ENCODE peak calls at places on chromosomes 11 and 22, in seven cellular contexts. V is K562, T is heart left ventricle, Y is cardiac fibroblast, K is pancreas, B is fibroblast of lung, S is psoas muscle. N is an unnamed sample.

GRCh38 chr11:12792590-12792989 is 118.4 kb downstream of the TEAD1 start:
- DNase-seq in K (no peak), V (no peak), T (no peak), Y (peak; percentile 88), S (no peak), B (peak; percentile 75), N (no peak)

GRCh38 chr11:16960250-16960649 is 54.0 kb downstream of the PLEKHA7 start:
- DNase-seq in Y (no peak), S (no peak), K (no peak), B (no peak), V (no peak), T (no peak), N (no peak)

GRCh38 chr11:94469416-94469815 is 24.2 kb downstream of the MRE11 start:
- DNase-seq in Y (no peak), B (no peak), V (no peak), T (no peak), K (no peak), S (no peak), N (no peak)

GRCh38 chr22:36544107-36544620 is 15.2 kb upstream of the EIF3D start:
- DNase-seq in B (peak; percentile 70), Y (peak; percentile 30), V (no peak), S (no peak), T (no peak), K (no peak), N (no peak)

GRCh38 chr11:28383471-28383870 is 275.3 kb downstream of the METTL15 start:
- DNase-seq in S (no peak), K (no peak), B (peak; percentile 73), Y (no peak), V (no peak), T (no peak), N (no peak)

GRCh38 chr11:58494096-58494495 is 13.8 kb downstream of the OR5B21 start:
- DNase-seq in T (no peak), K (no peak), V (no peak), Y (no peak), B (peak; percentile 17), S (no peak), N (no peak)

GRCh38 chr22:28019360-28019759 is 100.3 kb upstream of the PITPNB start:
- DNase-seq in S (peak; percentile 93), Y (no peak), K (peak; percentile 1), V (no peak), B (peak; percentile 29), T (no peak), N (no peak)

GRCh38 chr11:66694732-66695207 is 17.1 kb upstream of the RBM4B start:
- DNase-seq in V (peak; percentile 84), K (peak; percentile 90), T (peak; percentile 82), Y (peak; percentile 98), S (peak; percentile 91), B (peak; percentile 97), N (peak; percentile 80)

GRCh38 chr11:69089258-69089657 is 40.5 kb downstream of the TPCN2 start:
- DNase-seq in Y (peak; percentile 77), K (peak; percentile 86), B (peak; percentile 79), T (peak; percentile 50), S (peak; percentile 79), V (no peak), N (no peak)

GRCh38 chr11:74024630-74025029 is 15.7 kb upstream of the UCP3 start:
- DNase-seq in Y (peak; percentile 93), K (no peak), S (peak; percentile 81), B (peak; percentile 73), V (no peak), T (no peak), N (no peak)

GRCh38 chr11:46537851-46538295 is 56.0 kb downstream of the AMBRA1 start:
- DNase-seq in K (peak; percentile 51), Y (peak; percentile 83), S (peak; percentile 71), V (peak; percentile 79), B (peak; percentile 63), T (peak; percentile 59), N (peak; percentile 42)

GRCh38 chr11:66607126-66607834 is 9.2 kb upstream of the RBM14 start:
- DNase-seq in S (peak; percentile 83), Y (peak; percentile 90), K (peak; percentile 73), V (no peak), T (peak; percentile 58), B (peak; percentile 78), N (no peak)

GRCh38 chr11:80320765-80321164 is 879.9 kb upstream of the TENM4 start:
- DNase-seq in T (no peak), K (no peak), S (no peak), B (no peak), V (no peak), Y (no peak), N (no peak)

GRCh38 chr11:62854825-62855570 is 15.6 kb upstream of the WDR74 start:
- DNase-seq in T (no peak), S (no peak), Y (no peak), K (no peak), B (no peak), V (peak; percentile 17), N (no peak)

GRCh38 chr11:128685383-128686044 is 8.4 kb upstream of the FLI1 start:
- DNase-seq in K (no peak), B (no peak), T (no peak), S (no peak), Y (peak; percentile 39), V (no peak), N (no peak)

GRCh38 chr22:46935506-46936377 is 173.3 kb downstream of the TBC1D22A start:
- DNase-seq in S (no peak), K (peak; percentile 10), Y (no peak), T (no peak), B (no peak), V (peak; percentile 22), N (no peak)

GRCh38 chr11:109696191-109696897 is 274.4 kb downstream of the C11orf87 start:
- DNase-seq in S (no peak), V (no peak), B (peak; percentile 48), K (no peak), T (no peak), Y (peak; percentile 5), N (no peak)

GRCh38 chr22:38724926-38725571 is 19.3 kb downstream of the GTPBP1 start:
- DNase-seq in Y (peak; percentile 54), V (no peak), B (no peak), K (no peak), S (peak; percentile 23), T (no peak), N (no peak)

GRCh38 chr11:99814021-99814420 is 793.3 kb downstream of the CNTN5 start:
- DNase-seq in B (no peak), T (no peak), V (no peak), K (no peak), Y (no peak), S (no peak), N (no peak)

DNA sequence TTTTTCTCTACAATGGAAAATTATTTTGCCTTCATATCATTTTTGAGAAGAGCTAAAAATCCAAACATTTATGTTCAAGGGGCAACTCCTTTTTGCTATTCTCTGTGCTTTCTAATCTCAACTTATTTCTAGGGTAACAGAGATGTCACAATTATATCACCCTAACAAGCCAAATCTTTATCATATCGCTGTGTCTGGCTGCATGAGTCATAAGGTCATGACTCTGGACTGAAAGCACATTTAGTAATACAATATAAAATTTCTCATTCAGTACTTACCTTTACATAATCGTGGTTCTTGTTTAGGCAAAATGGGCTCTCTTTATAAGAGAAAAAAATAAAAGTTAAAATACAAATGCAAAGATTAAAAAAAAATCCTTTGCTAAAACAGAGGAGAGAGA is 326.0 kb downstream of the CASP12 start:
- DNase-seq in T (no peak), K (no peak), Y (no peak), S (no peak), B (peak; percentile 17), V (no peak), N (no peak)
- TF ChIP-seq CTCF in T (no peak), K (no peak), Y (no peak), S (no peak), B (no peak), V (no peak), N (no peak)

GRCh38 chr11:127255239-127255638 is 254.7 kb upstream of the KIRREL3 start:
- DNase-seq in T (no peak), S (no peak), K (no peak), Y (no peak), V (no peak), B (no peak), N (no peak)

DNA sequence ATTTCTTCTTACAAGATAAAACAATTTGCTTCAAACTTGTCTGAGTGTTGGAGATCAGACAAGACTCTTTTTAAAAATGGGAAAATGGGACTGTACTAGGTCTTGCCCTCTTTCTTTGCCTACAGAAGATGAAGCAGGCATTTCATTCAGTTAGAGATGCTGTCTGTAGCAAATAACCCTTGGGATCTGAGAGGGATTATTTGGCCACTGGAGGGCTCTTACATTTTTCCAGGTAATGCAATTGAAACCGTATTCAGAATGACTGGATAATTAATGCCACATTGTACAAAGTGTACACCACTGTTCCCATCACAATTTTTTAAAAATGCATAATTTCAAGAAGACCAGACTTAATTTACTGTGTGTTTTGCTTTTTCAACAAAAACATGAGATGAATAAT is 258.5 kb upstream of the KIRREL3 start:
- DNase-seq in V (no peak), K (no peak), Y (no peak), S (no peak), B (no peak), T (no peak), N (no peak)
- TF ChIP-seq CTCF in V (no peak), K (no peak), Y (no peak), S (no peak), B (no peak), T (no peak), N (no peak)

DNA sequence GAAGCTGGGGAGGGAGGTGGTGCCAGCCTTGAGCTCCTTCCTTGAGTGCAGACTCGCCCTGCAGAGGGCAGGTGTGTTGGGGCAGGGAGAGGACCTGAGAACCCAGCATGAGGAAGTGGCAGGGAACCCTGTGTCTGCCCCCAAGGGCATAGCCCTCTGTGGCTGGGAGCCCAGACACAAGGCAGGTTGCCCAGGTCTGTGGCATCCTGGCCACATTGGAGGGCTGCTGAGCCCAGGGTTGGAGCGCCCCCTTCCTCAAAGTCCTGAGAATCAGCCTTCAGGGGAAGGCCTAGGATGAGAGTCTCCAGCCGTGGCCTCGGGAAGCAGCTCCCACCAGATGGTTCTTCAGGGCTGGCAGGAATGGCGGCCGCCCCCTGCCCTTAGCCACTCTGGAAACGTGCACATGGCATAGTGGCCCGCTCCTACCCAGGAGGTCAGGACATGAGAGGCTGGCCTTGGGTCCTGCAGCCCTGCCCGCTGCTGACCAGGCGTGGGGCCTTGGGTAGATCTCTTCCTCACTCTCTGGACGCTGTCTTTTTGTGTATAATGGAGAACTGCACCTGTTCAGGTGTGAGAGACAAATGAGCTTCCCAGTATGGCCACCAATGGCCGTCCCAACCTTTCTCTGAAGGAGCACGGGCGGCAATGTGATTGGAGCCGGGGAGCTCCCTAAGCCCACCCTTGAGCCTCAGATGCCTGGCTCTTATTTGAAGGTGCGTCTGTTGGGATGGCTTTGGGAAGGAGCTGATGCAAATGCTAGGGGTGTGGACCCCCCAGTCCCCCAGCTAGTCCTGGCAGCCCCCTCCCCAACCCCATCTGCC is 4.5 kb upstream of the CDC42BPG start:
- DNase-seq in B (no peak), V (no peak), Y (no peak), S (no peak), T (no peak), K (peak; percentile 81), N (no peak)
- TF ChIP-seq CTCF in B (no peak), V (peak; percentile 32), Y (no peak), S (no peak), T (no peak), K (no peak), N (peak; percentile 6)

GRCh38 chr11:119282495-119282894 is 34.4 kb downstream of the MCAM start:
- DNase-seq in T (no peak), K (no peak), S (no peak), V (no peak), B (peak; percentile 10), Y (peak; percentile 40), N (no peak)

GRCh38 chr11:119285431-119285830 is 31.5 kb downstream of the MCAM start:
- DNase-seq in K (no peak), B (no peak), S (no peak), V (no peak), Y (no peak), T (no peak), N (no peak)

GRCh38 chr11:119288219-119288618 is 28.7 kb downstream of the MCAM start:
- DNase-seq in Y (no peak), T (no peak), V (no peak), S (no peak), B (no peak), K (no peak), N (no peak)

GRCh38 chr11:119284344-119285157 is 32.4 kb downstream of the MCAM start:
- DNase-seq in S (no peak), K (no peak), T (no peak), Y (peak; percentile 67), V (no peak), B (peak; percentile 36), N (no peak)
- TF ChIP-seq CTCF in S (peak; percentile 52), K (peak; percentile 8), T (peak; percentile 51), Y (peak; percentile 46), V (peak; percentile 55), B (peak; percentile 54), N (peak; percentile 51)